ENCODE peak calls at places on chromosome 6, in ten cellular contexts. R is left cardiac atrium; Z is activated T-helper 1 cell treated with Interleukin-2 at 50 U/mL for 16 hours; X is aorta; A is Kasumi-1; I is GOT3; O is SHP77; S is GM04504; T is activated naive CD4-positive, alpha-beta T cell treated with anti-CD3 and anti-CD28 coated beads, Interleukin-2, amount 10 ng/mL, durations not matched to agents 7 days and 5 days; Y is midbrain. C is an unnamed sample.
A peak's percentile ranks its signal among the peaks of the same experiment; 100 is the strongest.

GRCh38 chr6:28315628-28316027 is 20.3 kb downstream of the ZSCAN31 start:
- DNase-seq in R (no peak), Z (no peak), X (no peak), A (no peak), I (no peak), O (no peak), S (no peak), T (no peak), Y (no peak), C (no peak)

GRCh38 chr6:16336056-16336810 is 97.8 kb downstream of the GMPR start:
- DNase-seq in R (no peak), Z (no peak), X (no peak), A (no peak), I (no peak), O (no peak), S (no peak), T (no peak), Y (no peak), C (no peak)

GRCh38 chr6:144104898-144105487 is 9.6 kb upstream of the SF3B5 start:
- DNase-seq in R (no peak), Z (no peak), X (no peak), A (peak; percentile 67), I (no peak), O (peak; percentile 37), S (peak; percentile 55), T (peak; percentile 27), Y (peak; percentile 71), C (peak; percentile 62)

GRCh38 chr6:21893778-21894177 is 300.2 kb downstream of the SOX4 start:
- DNase-seq in R (no peak), Z (no peak), X (no peak), A (no peak), I (no peak), O (peak; percentile 51), S (no peak), T (no peak), Y (no peak), C (no peak)

GRCh38 chr6:4941782-4942672 is 61.8 kb downstream of the RPP40 start:
- DNase-seq in R (peak; percentile 40), Z (no peak), X (no peak), A (peak; percentile 79), I (peak; percentile 29), O (no peak), S (peak; percentile 93), T (no peak), Y (no peak), C (peak; percentile 61)

GRCh38 chr6:133051264-133051663 is 189.9 kb upstream of the EYA4 start:
- DNase-seq in R (no peak), Z (no peak), X (no peak), A (no peak), I (no peak), O (no peak), S (no peak), T (no peak), Y (no peak), C (no peak)

GRCh38 chr6:125950293-125950692 is 6.3 kb upstream of the HINT3 start:
- DNase-seq in R (no peak), Z (no peak), X (no peak), A (no peak), I (peak; percentile 6), O (no peak), S (no peak), T (no peak), Y (no peak), C (no peak)

GRCh38 chr6:76264466-76264865 is 192.0 kb upstream of the IMPG1 start:
- DNase-seq in R (no peak), Z (no peak), X (no peak), A (peak; percentile 2), I (no peak), O (no peak), S (no peak), T (no peak), Y (no peak), C (no peak)

GRCh38 chr6:14373648-14374437 is 256.3 kb downstream of the CD83 start:
- DNase-seq in R (no peak), Z (no peak), X (no peak), A (no peak), I (no peak), O (no peak), S (no peak), T (no peak), Y (no peak), C (no peak)

GRCh38 chr6:63565058-63565726 is 7.1 kb upstream of the LOC128125822 start:
- DNase-seq in R (no peak), Z (no peak), X (no peak), A (no peak), I (no peak), O (no peak), S (no peak), T (no peak), Y (no peak), C (no peak)

GRCh38 chr6:126033696-126034095 is 47.4 kb downstream of the TRMT11 start:
- DNase-seq in R (peak; percentile 24), Z (no peak), X (no peak), A (peak; percentile 91), I (no peak), O (no peak), S (peak; percentile 83), T (peak; percentile 24), Y (peak; percentile 4), C (no peak)

GRCh38 chr6:170290306-170291128 is at the start of gene DLL1:
- DNase-seq in R (peak; percentile 78), Z (no peak), X (peak; percentile 87), A (peak; percentile 12), I (no peak), O (peak; percentile 72), S (no peak), T (peak; percentile 50), Y (peak; percentile 84), C (no peak)

GRCh38 chr6:152273002-152273401 is 364.2 kb downstream of the SYNE1 start:
- DNase-seq in R (peak; percentile 49), Z (no peak), X (no peak), A (no peak), I (no peak), O (no peak), S (no peak), T (no peak), Y (no peak), C (no peak)

GRCh38 chr6:109454483-109455160 is 950 bp downstream of the MICAL1 start:
- DNase-seq in R (peak; percentile 45), Z (peak; percentile 58), X (no peak), A (peak; percentile 79), I (no peak), O (no peak), S (no peak), T (peak; percentile 80), Y (peak; percentile 32), C (peak; percentile 64)

GRCh38 chr6:83096791-83097190 is 29.3 kb downstream of the DOP1A start:
- DNase-seq in R (no peak), Z (no peak), X (no peak), A (no peak), I (no peak), O (no peak), S (no peak), T (no peak), Y (no peak), C (no peak)

GRCh38 chr6:4910060-4910746 is 93.6 kb downstream of the RPP40 start:
- DNase-seq in R (no peak), Z (no peak), X (no peak), A (no peak), I (no peak), O (no peak), S (no peak), T (no peak), Y (no peak), C (no peak)

GRCh38 chr6:138012682-138013081 is 94.5 kb downstream of the PERP start:
- DNase-seq in R (no peak), Z (no peak), X (no peak), A (no peak), I (no peak), O (no peak), S (no peak), T (peak; percentile 25), Y (no peak), C (no peak)

C was measured in stimulated activated CD4-positive, alpha-beta T cell treated with anti-CD3 and anti-CD28 coated beads, Interleukin-4, amount 100 ng/mL, for 24 hours.